ENCODE peak calls at places on chromosomes 12 and 14, in seven cellular contexts. Q is mesenchymal stem cell, L is neuronal stem cell, F is H9, S is mesendoderm, N is IMR-90, M is H1. U is an unnamed sample.

GRCh38 chr12:31896514-31897039 is 62.6 kb upstream of the RESF1 start:
- DNase-seq in Q (peak; percentile 75), L (no peak), F (no peak), S (peak; percentile 70), N (peak; percentile 38), M (no peak), U (no peak)

GRCh38 chr14:24249230-24250021 is 7.0 kb upstream of the TINF2 start:
- DNase-seq in Q (no peak), L (no peak), F (no peak), S (no peak), N (no peak), M (no peak), U (no peak)

GRCh38 chr12:6280053-6280469 is 30.4 kb upstream of the PLEKHG6 start:
- DNase-seq in Q (peak; percentile 91), L (no peak), F (no peak), S (peak; percentile 94), N (peak; percentile 94), M (no peak), U (peak; percentile 91)

GRCh38 chr14:68669101-68669500 is 123.8 kb downstream of the ZFP36L1 start:
- DNase-seq in Q (no peak), L (no peak), F (no peak), S (peak; percentile 49), N (no peak), M (no peak), U (peak; percentile 91)

GRCh38 chr12:10584415-10584814 is 29.0 kb downstream of the MAGOHB start:
- DNase-seq in Q (no peak), L (no peak), F (no peak), S (no peak), N (peak; percentile 27), M (no peak), U (no peak)

GRCh38 chr14:54168489-54168888 is 211.9 kb upstream of the BMP4 start:
- DNase-seq in Q (no peak), L (no peak), F (no peak), S (no peak), N (no peak), M (no peak), U (no peak)

GRCh38 chr14:93316716-93317115 is 16.1 kb downstream of the BTBD7 start:
- DNase-seq in Q (no peak), L (no peak), F (no peak), S (no peak), N (peak; percentile 18), M (no peak), U (no peak)

GRCh38 chr12:76047742-76048141 is 16.2 kb upstream of the PHLDA1 start:
- DNase-seq in Q (no peak), L (no peak), F (no peak), S (no peak), N (no peak), M (no peak), U (no peak)

GRCh38 chr12:33205986-33206385 is 233.6 kb downstream of the SYT10 start:
- DNase-seq in Q (no peak), L (no peak), F (no peak), S (no peak), N (no peak), M (no peak), U (no peak)

GRCh38 chr12:122423258-122424165 is 1.0 kb upstream of the CLIP1 start:
- DNase-seq in Q (peak; percentile 79), L (peak; percentile 84), F (peak; percentile 65), S (peak; percentile 78), N (peak; percentile 62), M (no peak), U (peak; percentile 24)

GRCh38 chr14:75519826-75520692 is 2.2 kb upstream of the BATF start:
- DNase-seq in Q (peak; percentile 53), L (no peak), F (no peak), S (peak; percentile 8), N (peak; percentile 65), M (no peak), U (peak; percentile 61)

GRCh38 chr14:99576761-99577705 is 27.0 kb downstream of the CCDC85C start:
- DNase-seq in Q (no peak), L (no peak), F (no peak), S (no peak), N (no peak), M (no peak), U (no peak)

GRCh38 chr12:14999421-15000047 is 26.7 kb downstream of the PDE6H start:
- DNase-seq in Q (peak; percentile 29), L (no peak), F (no peak), S (no peak), N (no peak), M (no peak), U (no peak)

GRCh38 chr14:65077318-65077717 is 25.0 kb downstream of the MAX start:
- DNase-seq in Q (no peak), L (no peak), F (peak; percentile 41), S (no peak), N (no peak), M (no peak), U (no peak)

GRCh38 chr12:101051901-101052550 is 158.0 kb downstream of the SLC5A8 start:
- DNase-seq in Q (peak; percentile 87), L (no peak), F (no peak), S (no peak), N (peak; percentile 81), M (no peak), U (peak; percentile 80)

GRCh38 chr14:57871487-57872080 is 5.7 kb upstream of the SLC35F4 start:
- DNase-seq in Q (peak; percentile 3), L (peak; percentile 32), F (peak; percentile 47), S (peak; percentile 68), N (peak; percentile 28), M (no peak), U (no peak)

GRCh38 chr14:74620497-74620921 is 8.5 kb upstream of the LTBP2 start:
- DNase-seq in Q (peak; percentile 95), L (no peak), F (no peak), S (peak; percentile 94), N (peak; percentile 95), M (no peak), U (peak; percentile 34)

GRCh38 chr14:76084374-76084773 is 67.3 kb upstream of the GPATCH2L start:
- DNase-seq in Q (no peak), L (peak; percentile 40), F (no peak), S (no peak), N (no peak), M (no peak), U (no peak)

GRCh38 chr12:28390716-28391452 is 200.6 kb downstream of the CCDC91 start:
- DNase-seq in Q (no peak), L (no peak), F (no peak), S (no peak), N (peak; percentile 52), M (no peak), U (no peak)

GRCh38 chr12:24901975-24902461 is 46.9 kb downstream of the BCAT1 start:
- DNase-seq in Q (no peak), L (peak; percentile 77), F (peak; percentile 69), S (peak; percentile 76), N (no peak), M (no peak), U (no peak)

GRCh38 chr12:127230843-127231260 is 1036.1 kb upstream of the TMEM132C start:
- DNase-seq in Q (peak; percentile 43), L (no peak), F (no peak), S (no peak), N (peak; percentile 94), M (no peak), U (no peak)

GRCh38 chr12:89470741-89471504 is 53.7 kb downstream of the GALNT4 start:
- DNase-seq in Q (peak; percentile 54), L (no peak), F (no peak), S (peak; percentile 58), N (peak; percentile 68), M (no peak), U (no peak)

GRCh38 chr14:51548187-51548586 is 103.5 kb upstream of the FRMD6 start:
- DNase-seq in Q (peak; percentile 48), L (no peak), F (no peak), S (no peak), N (no peak), M (no peak), U (no peak)

GRCh38 chr12:21129906-21130305 is 1.1 kb upstream of the SLCO1B1 start:
- DNase-seq in Q (no peak), L (no peak), F (no peak), S (no peak), N (no peak), M (no peak), U (no peak)

GRCh38 chr14:97417331-97417730 is 620.1 kb downstream of the VRK1 start:
- DNase-seq in Q (no peak), L (no peak), F (no peak), S (no peak), N (no peak), M (no peak), U (no peak)

GRCh38 chr12:111826982-111827381 is 15.0 kb upstream of the MAPKAPK5 start:
- DNase-seq in Q (no peak), L (no peak), F (no peak), S (no peak), N (no peak), M (no peak), U (no peak)
- H3K18ac ChIP-seq in Q (no peak overlapping the region), L (no peak overlapping the region), F (no peak overlapping the region), S (no peak overlapping the region), N (no peak overlapping the region), M (no peak overlapping the region), U (no peak overlapping the region)

GRCh38 chr14:103806805-103807204 is 40.6 kb downstream of the PPP1R13B start:
- DNase-seq in Q (no peak), L (no peak), F (no peak), S (no peak), N (no peak), M (no peak), U (no peak)
- H3K4me2 ChIP-seq in Q (no peak overlapping the region), L (no peak overlapping the region), F (no peak overlapping the region), S (no peak overlapping the region), N (no peak overlapping the region), M (no peak overlapping the region), U (no peak overlapping the region)

GRCh38 chr14:104717646-104718045 is 6.4 kb upstream of the ADSS1 start:
- DNase-seq in Q (no peak), L (no peak), F (no peak), S (no peak), N (no peak), M (no peak), U (no peak)

GRCh38 chr14:104719343-104719742 is 4.7 kb upstream of the ADSS1 start:
- DNase-seq in Q (no peak), L (no peak), F (no peak), S (no peak), N (no peak), M (no peak), U (no peak)

GRCh38 chr14:104717137-104717536 is 6.9 kb upstream of the ADSS1 start:
- DNase-seq in Q (no peak), L (no peak), F (no peak), S (no peak), N (no peak), M (no peak), U (no peak)

GRCh38 chr14:104718147-104718546 is 5.9 kb upstream of the ADSS1 start:
- DNase-seq in Q (no peak), L (no peak), F (no peak), S (no peak), N (no peak), M (no peak), U (no peak)

GRCh38 chr14:104718871-104719270 is 5.2 kb upstream of the ADSS1 start:
- DNase-seq in Q (no peak), L (no peak), F (no peak), S (no peak), N (no peak), M (no peak), U (no peak)
- H2BK5ac ChIP-seq in Q (no peak overlapping the region), L (peak overlapping the region; percentile 29), F (no peak overlapping the region), S (no peak overlapping the region), N (no peak overlapping the region), M (no peak overlapping the region), U (no peak overlapping the region)

DNA sequence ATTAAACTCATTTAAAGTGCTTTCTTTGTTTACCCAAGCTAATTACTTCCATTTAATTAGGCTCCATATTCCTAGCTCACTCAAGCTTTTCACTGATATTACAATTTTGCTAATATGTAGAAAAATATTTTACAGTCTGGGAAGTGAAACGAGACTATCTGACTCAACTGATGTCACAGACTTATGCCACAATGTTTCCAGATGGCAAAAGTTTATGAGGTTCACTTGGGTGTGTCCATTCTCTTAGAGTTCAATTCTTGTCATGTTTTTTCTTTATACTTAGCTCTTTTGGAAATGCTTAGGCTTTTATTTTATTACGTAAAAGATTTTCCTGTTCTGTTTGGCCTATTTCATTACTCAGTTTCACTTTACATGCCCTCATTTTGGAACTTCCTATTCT is 2.2 kb upstream of the PDZRN4 start:
- DNase-seq in Q (no peak), L (no peak), F (no peak), S (no peak), N (no peak), M (no peak), U (peak; percentile 2)
- H3K18ac ChIP-seq in Q (no peak overlapping the region), L (no peak overlapping the region), F (no peak overlapping the region), S (no peak overlapping the region), N (no peak overlapping the region), M (no peak overlapping the region), U (no peak overlapping the region)